ENCODE peak calls at places on chromosome 11, in five cellular contexts. F, V, S, N and L are unnamed samples.
A peak's percentile ranks its signal among the peaks of the same experiment; 100 is the strongest.

GRCh38 chr11:20156280-20156875 is 3.9 kb downstream of the DBX1 start:
- DNase-seq in N (no peak), F (peak; percentile 34), S (no peak), V (no peak), L (no peak)

GRCh38 chr11:94876222-94876621 is 97.1 kb downstream of the CWC15 start:
- DNase-seq in N (no peak), V (no peak), F (no peak), S (no peak), L (no peak)

GRCh38 chr11:396948-397548 is 3.0 kb downstream of the PKP3 start:
- DNase-seq in N (peak; percentile 58), V (peak; percentile 36), F (no peak), S (no peak), L (no peak)

GRCh38 chr11:48141475-48142100 is 75.0 kb upstream of the OR4B1 start:
- DNase-seq in S (peak; percentile 35), V (no peak), N (no peak), F (no peak), L (no peak)

GRCh38 chr11:3123316-3123715 is 41.8 kb downstream of the OSBPL5 start:
- DNase-seq in S (no peak), V (no peak), F (no peak), N (peak; percentile 42), L (peak; percentile 57)

GRCh38 chr11:93652161-93652597 is 9.3 kb upstream of the CEP295 start:
- DNase-seq in V (peak; percentile 44), N (peak; percentile 63), S (peak; percentile 38), F (peak; percentile 35), L (no peak)

GRCh38 chr11:8312966-8313365 is 49.3 kb upstream of the LMO1 start:
- DNase-seq in V (no peak), S (no peak), N (no peak), F (no peak), L (no peak)

GRCh38 chr11:9047986-9048522 is 43.3 kb downstream of the SCUBE2 start:
- DNase-seq in N (peak; percentile 83), V (peak; percentile 34), S (no peak), F (no peak), L (no peak)

GRCh38 chr11:35610636-35611035 is 7.6 kb upstream of the FJX1 start:
- DNase-seq in V (no peak), S (no peak), F (no peak), N (no peak), L (no peak)

GRCh38 chr11:27719575-27719925 is 19.3 kb upstream of the BDNF start:
- DNase-seq in N (no peak), V (no peak), S (no peak), F (no peak), L (no peak)

GRCh38 chr11:45289369-45289768 is 3.2 kb upstream of the SYT13 start:
- DNase-seq in N (peak; percentile 31), S (peak; percentile 66), F (no peak), V (peak; percentile 65), L (no peak)

GRCh38 chr11:60625262-60625661 is 74.2 kb upstream of the MS4A8 start:
- DNase-seq in V (peak; percentile 23), F (peak; percentile 19), S (peak; percentile 24), N (peak; percentile 28), L (no peak)

GRCh38 chr11:1534682-1535081 is 37.4 kb downstream of the DUSP8 start:
- DNase-seq in V (peak; percentile 31), S (no peak), N (no peak), F (no peak), L (no peak)

GRCh38 chr11:2267871-2268825 is 2.2 kb downstream of the ASCL2 start:
- DNase-seq in S (no peak), N (no peak), F (no peak), V (no peak), L (peak; percentile 41)

GRCh38 chr11:46296520-46297448 is 19.3 kb downstream of the CREB3L1 start:
- DNase-seq in N (peak; percentile 96), F (peak; percentile 72), V (peak; percentile 98), S (no peak), L (no peak)

GRCh38 chr11:134412508-134413333 is 679 bp upstream of the B3GAT1 start:
- DNase-seq in V (no peak), S (no peak), F (peak; percentile 65), N (no peak), L (peak; percentile 92)

GRCh38 chr11:32331098-32331497 is 104.2 kb downstream of the WT1 start:
- DNase-seq in S (no peak), N (no peak), F (no peak), V (no peak), L (no peak)

GRCh38 chr11:121448431-121448941 is 3.6 kb upstream of the SORL1 start:
- DNase-seq in V (peak; percentile 3), S (no peak), N (no peak), F (no peak), L (no peak)

GRCh38 chr11:68912254-68912653 is 8.6 kb downstream of the IGHMBP2 start:
- DNase-seq in F (no peak), V (peak; percentile 34), S (no peak), N (peak; percentile 47), L (no peak)

GRCh38 chr11:45815747-45816146 is 10.8 kb downstream of the SLC35C1 start:
- DNase-seq in S (peak; percentile 62), V (peak; percentile 18), F (no peak), N (no peak), L (no peak)

GRCh38 chr11:94511932-94512781 is at the start of gene C11orf97:
- DNase-seq in S (no peak), N (peak; percentile 42), F (peak; percentile 84), V (peak; percentile 30), L (peak; percentile 67)

GRCh38 chr11:17846852-17847453 is 112.4 kb downstream of the KCNC1 start:
- DNase-seq in F (peak; percentile 3), S (peak; percentile 17), N (peak; percentile 65), V (peak; percentile 73), L (peak; percentile 50)

GRCh38 chr11:58771458-58771855 is 39.7 kb upstream of the GLYAT start:
- DNase-seq in V (no peak), N (no peak), F (no peak), S (no peak), L (no peak)

GRCh38 chr11:10666556-10666955 is 27.0 kb downstream of the IRAG1 start:
- DNase-seq in S (peak; percentile 34), N (peak; percentile 61), V (peak; percentile 74), F (no peak), L (no peak)

GRCh38 chr11:16843307-16843706 is 104.9 kb downstream of the C11orf58 start:
- DNase-seq in N (no peak), F (no peak), V (no peak), S (peak; percentile 8), L (no peak)

GRCh38 chr11:17607572-17608570 is 60.8 kb downstream of the OTOG start:
- DNase-seq in V (no peak), N (no peak), F (no peak), S (no peak), L (no peak)

GRCh38 chr11:19467904-19468303 is 227.2 kb upstream of the E2F8 start:
- DNase-seq in S (no peak), F (no peak), N (no peak), V (no peak), L (no peak)

GRCh38 chr11:5277807-5278206 is 8.1 kb upstream of the HBE1 start:
- DNase-seq in S (no peak), F (no peak), V (no peak), N (no peak), L (no peak)

GRCh38 chr11:95924414-95924760 is 480 bp upstream of the MTMR2 start:
- DNase-seq in S (peak; percentile 16), N (peak; percentile 73), V (peak; percentile 48), F (no peak), L (no peak)

GRCh38 chr11:16958833-16959232 is 55.4 kb downstream of the PLEKHA7 start:
- DNase-seq in F (no peak), N (no peak), V (no peak), S (no peak), L (no peak)

GRCh38 chr11:124276081-124276480 is 19.9 kb downstream of the OR8G5 start:
- DNase-seq in F (no peak), N (peak; percentile 66), S (no peak), V (peak; percentile 82), L (no peak)

GRCh38 chr11:35418282-35418846 is 994 bp downstream of the SLC1A2 start:
- DNase-seq in V (no peak), F (peak; percentile 61), S (peak; percentile 20), N (no peak), L (peak; percentile 72)

GRCh38 chr11:120505801-120506425 is 5.6 kb upstream of the GRIK4 start:
- DNase-seq in V (no peak), N (no peak), S (no peak), F (no peak), L (no peak)

GRCh38 chr11:9664276-9665171 is 647 bp downstream of the SWAP70 start:
- DNase-seq in V (peak; percentile 34), S (peak; percentile 58), N (peak; percentile 54), F (no peak), L (peak; percentile 48)

GRCh38 chr11:3147626-3148025 is 17.5 kb downstream of the OSBPL5 start:
- DNase-seq in V (no peak), F (no peak), N (no peak), S (no peak), L (no peak)

GRCh38 chr11:44192701-44193100 is 97.2 kb downstream of the EXT2 start:
- DNase-seq in F (no peak), S (no peak), N (no peak), V (no peak), L (no peak)
- TF ChIP-seq CTCF in F (no peak), S (no peak), N (no peak), V (no peak), L (no peak)

DNA sequence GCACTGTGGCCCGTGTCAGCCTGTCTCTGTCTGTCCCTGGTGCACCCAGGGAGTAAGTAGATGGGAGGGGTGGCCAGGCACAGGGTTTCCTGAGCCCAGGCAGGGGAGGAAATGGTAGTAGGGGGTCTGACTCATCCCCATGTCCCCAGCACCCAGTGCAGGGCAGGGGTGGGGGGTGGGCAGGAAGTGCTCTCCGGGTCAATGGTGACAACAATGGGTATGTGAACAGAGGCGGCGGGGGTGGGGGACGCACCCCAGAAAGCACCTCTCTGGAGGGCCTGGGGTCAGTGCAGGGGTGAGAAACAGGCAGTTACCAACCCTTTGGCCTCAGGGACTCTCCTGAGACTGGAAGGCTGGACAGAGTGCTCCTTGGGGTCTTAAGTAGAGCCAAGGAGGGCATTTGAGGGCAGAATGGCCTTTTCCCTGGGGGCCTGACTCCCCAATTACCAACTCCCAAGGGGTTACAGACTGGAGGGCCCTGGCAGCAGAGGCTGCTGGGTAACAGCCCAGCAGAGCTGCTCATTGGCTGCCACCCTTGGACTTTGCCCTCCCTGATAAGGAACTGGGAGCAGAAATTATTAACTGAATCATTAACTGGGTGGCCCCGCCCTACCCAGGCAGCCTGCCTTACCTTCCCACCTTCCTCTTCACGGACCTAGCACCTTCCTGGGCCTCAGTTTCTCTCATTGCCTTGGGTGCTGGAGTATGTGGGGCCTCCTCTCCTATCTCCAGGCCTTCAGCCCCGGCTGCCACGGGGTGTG is 4.2 kb downstream of the MYRF start:
- DNase-seq in V (peak; percentile 50), F (no peak), S (peak; percentile 89), N (peak; percentile 17), L (no peak)
- TF ChIP-seq CTCF in V (no peak), F (no peak), S (no peak), N (no peak), L (no peak)

GRCh38 chr11:79762271-79762935 is 321.6 kb upstream of the TENM4 start:
- DNase-seq in F (no peak), S (peak; percentile 5), N (peak; percentile 36), V (peak; percentile 3), L (no peak)
- TF ChIP-seq CTCF in F (no peak), S (no peak), N (peak; percentile 3), V (peak; percentile 9), L (peak; percentile 18)

GRCh38 chr11:114820621-114821020 is 142.3 kb downstream of the NXPE2 start:
- DNase-seq in N (no peak), V (no peak), F (no peak), S (no peak), L (no peak)
- TF ChIP-seq CTCF in N (no peak), V (no peak), F (no peak), S (no peak), L (no peak)